ENCODE peak calls at places on chromosomes 4 and X, in seven cellular contexts. G is transverse colon, A is GM12892, C is Panc1, U is vagina, O is endothelial cell of umbilical vein, K is HCT116. Q is an unnamed sample.

GRCh38 chr4:25540734-25541133 is 114.9 kb upstream of the SLC34A2 start:
- DNase-seq in A (no peak), O (no peak), G (no peak), U (no peak), K (no peak), C (no peak), Q (no peak)

GRCh38 chr4:8741513-8742226 is 130.0 kb downstream of the HMX1 start:
- DNase-seq in O (no peak), G (no peak), C (no peak), K (no peak), A (no peak), U (peak), Q (peak)

GRCh38 chr4:1882850-1883271 is 11.7 kb downstream of the NSD2 start:
- DNase-seq in U (no peak), A (no peak), G (no peak), K (no peak), O (no peak), C (no peak), Q (no peak)

GRCh38 chrX:40465735-40466551 is 114.8 kb upstream of the ATP6AP2 start:
- DNase-seq in K (no peak), G (no peak), A (no peak), U (no peak), C (no peak), O (no peak), Q (no peak)

GRCh38 chr4:149296503-149296902 is 519.1 kb downstream of the IQCM start:
- DNase-seq in C (no peak), U (no peak), A (no peak), K (no peak), G (no peak), O (no peak), Q (no peak)

GRCh38 chrX:72666451-72666850 is 47.7 kb downstream of the PHKA1 start:
- DNase-seq in K (no peak), O (no peak), U (no peak), C (no peak), G (no peak), A (no peak), Q (no peak)

GRCh38 chrX:373641-374471 is 12.9 kb downstream of the PPP2R3B start:
- DNase-seq in U (no peak), C (no peak), G (no peak), O (peak), K (no peak), A (no peak), Q (no peak)

GRCh38 chr4:67883463-67883862 is 339 bp downstream of the TMPRSS11D start:
- DNase-seq in O (no peak), A (no peak), U (no peak), K (no peak), C (no peak), G (no peak), Q (no peak)

GRCh38 chrX:75786290-75786689 is 1.2 kb upstream of the MAGEE2 start:
- DNase-seq in O (no peak), C (no peak), A (no peak), K (no peak), G (no peak), U (no peak), Q (no peak)

GRCh38 chr4:169841776-169842175 is 84.0 kb upstream of the HPF1 start:
- DNase-seq in A (no peak), U (no peak), K (no peak), G (no peak), C (no peak), O (no peak), Q (no peak)

GRCh38 chr4:47217291-47217690 is 185.9 kb downstream of the GABRB1 start:
- DNase-seq in A (no peak), U (no peak), C (no peak), O (no peak), G (no peak), K (no peak), Q (no peak)

GRCh38 chr4:6468376-6468775 is 4.0 kb downstream of the PPP2R2C start:
- DNase-seq in O (no peak), K (no peak), G (no peak), A (no peak), U (peak), C (no peak), Q (no peak)

GRCh38 chr4:41878170-41878941 is 56.9 kb upstream of the TMEM33 start:
- DNase-seq in C (no peak), U (no peak), A (no peak), G (no peak), K (no peak), O (no peak), Q (no peak)

GRCh38 chr4:15234585-15235126 is 193.2 kb upstream of the C1QTNF7 start:
- DNase-seq in K (no peak), C (no peak), A (no peak), U (no peak), O (no peak), G (no peak), Q (no peak)

GRCh38 chr4:44493924-44494323 is 45.3 kb upstream of the KCTD8 start:
- DNase-seq in O (peak), U (no peak), A (no peak), G (no peak), C (no peak), K (no peak), Q (no peak)

GRCh38 chr4:65416875-65417274 is 253.4 kb downstream of the EPHA5 start:
- DNase-seq in K (no peak), G (peak), A (no peak), U (no peak), C (no peak), O (peak), Q (peak)

GRCh38 chr4:93201471-93201870 is 627.1 kb upstream of the ATOH1 start:
- DNase-seq in C (no peak), K (no peak), A (no peak), U (no peak), G (no peak), O (no peak), Q (no peak)

GRCh38 chrX:25878806-25879205 is 259.3 kb upstream of the MAGEB18 start:
- DNase-seq in C (no peak), G (no peak), A (no peak), O (peak), K (no peak), U (no peak), Q (no peak)

GRCh38 chr4:985123-985830 is 1.6 kb upstream of the IDUA start:
- DNase-seq in A (no peak), K (no peak), U (no peak), G (peak), C (no peak), O (peak), Q (peak)

GRCh38 chr4:150423074-150423473 is 158.9 kb upstream of the MAB21L2 start:
- DNase-seq in G (no peak), A (no peak), C (no peak), O (no peak), K (no peak), U (no peak), Q (no peak)

GRCh38 chr4:23463071-23463470 is 426.8 kb downstream of the PPARGC1A start:
- DNase-seq in C (no peak), U (no peak), K (no peak), G (no peak), A (no peak), O (no peak), Q (no peak)
- TF ChIP-seq POLR2AphosphoS5 in C (no peak), U (no peak), K (no peak), G (no peak), A (no peak), O (no peak), Q (no peak)

GRCh38 chr4:141636771-141637460 is 533 bp downstream of the IL15 start:
- DNase-seq in C (no peak), G (peak), A (peak), O (peak), K (peak), U (no peak), Q (peak)
- TF ChIP-seq POLR2AphosphoS5 in C (no peak), G (no peak), A (peak), O (no peak), K (peak), U (no peak), Q (no peak)

GRCh38 chr4:77082886-77083608 is 7.3 kb upstream of the CCNI start:
- DNase-seq in K (no peak), O (no peak), G (no peak), C (no peak), A (no peak), U (no peak), Q (no peak)
- TF ChIP-seq POLR2AphosphoS5 in K (no peak), O (no peak), G (no peak), C (no peak), A (no peak), U (no peak), Q (no peak)

GRCh38 chr4:38560763-38561558 is 103.0 kb upstream of the KLF3 start:
- DNase-seq in U (no peak), O (no peak), C (no peak), G (no peak), K (no peak), A (peak), Q (no peak)

GRCh38 chr4:38563703-38564490 is 100.1 kb upstream of the KLF3 start:
- DNase-seq in A (no peak), U (no peak), G (no peak), K (no peak), O (no peak), C (no peak), Q (no peak)

GRCh38 chr4:38560340-38560739 is 103.7 kb upstream of the KLF3 start:
- DNase-seq in C (no peak), K (no peak), O (no peak), A (no peak), U (no peak), G (no peak), Q (no peak)

GRCh38 chr4:38565271-38566199 is 98.5 kb upstream of the KLF3 start:
- DNase-seq in C (peak), U (no peak), A (no peak), O (no peak), K (no peak), G (peak), Q (peak)

GRCh38 chr4:38562751-38563198 is 101.2 kb upstream of the KLF3 start:
- DNase-seq in C (no peak), A (no peak), U (no peak), G (peak), O (peak), K (no peak), Q (no peak)
- TF ChIP-seq POLR2AphosphoS5 in C (no peak), A (no peak), U (no peak), G (no peak), O (no peak), K (no peak), Q (no peak)